ENCODE peak calls at places on chromosomes 12 and 14, in four cellular contexts. One of them, this sample, is unnamed.
A peak's percentile ranks its signal among the peaks of the same experiment; 100 is the strongest.

GRCh38 chr14:90533591-90534021 is 136.8 kb downstream of the CALM1 start:
- DNase-seq in heart left ventricle: no peak
- DNase-seq in upper lobe of right lung: peak; percentile 71
- DNase-seq in kidney: peak; percentile 64
- DNase-seq in this sample: no peak

GRCh38 chr14:106187176-106187670 is 660.8 kb downstream of the TMEM121 start:
- DNase-seq in heart left ventricle: no peak
- DNase-seq in upper lobe of right lung: no peak
- DNase-seq in kidney: no peak
- DNase-seq in this sample: no peak

GRCh38 chr12:18074001-18074400 is 16.0 kb downstream of the RERGL start:
- DNase-seq in heart left ventricle: no peak
- DNase-seq in upper lobe of right lung: no peak
- DNase-seq in kidney: no peak
- DNase-seq in this sample: no peak

GRCh38 chr12:43044241-43044640 is 454.7 kb upstream of the PRICKLE1 start:
- DNase-seq in heart left ventricle: no peak
- DNase-seq in upper lobe of right lung: no peak
- DNase-seq in kidney: no peak
- DNase-seq in this sample: no peak

GRCh38 chr12:94516985-94517384 is 57.3 kb upstream of the CEP83 start:
- DNase-seq in heart left ventricle: no peak
- DNase-seq in upper lobe of right lung: no peak
- DNase-seq in kidney: no peak
- DNase-seq in this sample: no peak

GRCh38 chr12:5201554-5202243 is 158.0 kb downstream of the KCNA5 start:
- DNase-seq in heart left ventricle: peak; percentile 49
- DNase-seq in upper lobe of right lung: no peak
- DNase-seq in kidney: peak; percentile 91
- DNase-seq in this sample: no peak

GRCh38 chr12:108822458-108823205 is 34.8 kb downstream of the SSH1 start:
- DNase-seq in heart left ventricle: no peak
- DNase-seq in upper lobe of right lung: no peak
- DNase-seq in kidney: no peak
- DNase-seq in this sample: no peak

GRCh38 chr14:90842726-90843125 is 26.5 kb upstream of the TTC7B start:
- DNase-seq in heart left ventricle: no peak
- DNase-seq in upper lobe of right lung: peak; percentile 67
- DNase-seq in kidney: peak; percentile 24
- DNase-seq in this sample: peak; percentile 57

GRCh38 chr14:51884086-51884927 is 23.9 kb downstream of the GNG2 start:
- DNase-seq in heart left ventricle: no peak
- DNase-seq in upper lobe of right lung: no peak
- DNase-seq in kidney: no peak
- DNase-seq in this sample: no peak

GRCh38 chr12:87074801-87075200 is 818.6 kb upstream of the MGAT4C start:
- DNase-seq in heart left ventricle: no peak
- DNase-seq in upper lobe of right lung: no peak
- DNase-seq in kidney: no peak
- DNase-seq in this sample: no peak

GRCh38 chr12:130463259-130463658 is 125.6 kb downstream of the PIWIL1 start:
- DNase-seq in heart left ventricle: no peak
- DNase-seq in upper lobe of right lung: no peak
- DNase-seq in kidney: no peak
- DNase-seq in this sample: no peak

GRCh38 chr14:38065101-38065762 is 142.5 kb upstream of the SSTR1 start:
- DNase-seq in heart left ventricle: peak; percentile 21
- DNase-seq in upper lobe of right lung: no peak
- DNase-seq in kidney: no peak
- DNase-seq in this sample: no peak

GRCh38 chr14:103879570-103880333 is 32.4 kb upstream of the PPP1R13B start:
- DNase-seq in heart left ventricle: peak; percentile 63
- DNase-seq in upper lobe of right lung: peak; percentile 92
- DNase-seq in kidney: peak; percentile 94
- DNase-seq in this sample: no peak

GRCh38 chr14:91140672-91141071 is 26.8 kb downstream of the DGLUCY start:
- DNase-seq in heart left ventricle: no peak
- DNase-seq in upper lobe of right lung: no peak
- DNase-seq in kidney: no peak
- DNase-seq in this sample: no peak

GRCh38 chr12:113116875-113117274 is 18.7 kb downstream of the RASAL1 start:
- DNase-seq in heart left ventricle: no peak
- DNase-seq in upper lobe of right lung: no peak
- DNase-seq in kidney: peak; percentile 47
- DNase-seq in this sample: no peak

GRCh38 chr12:1073652-1074051 is 82.6 kb downstream of the ERC1 start:
- DNase-seq in heart left ventricle: no peak
- DNase-seq in upper lobe of right lung: no peak
- DNase-seq in kidney: no peak
- DNase-seq in this sample: no peak

GRCh38 chr14:89564999-89565398 is 148.0 kb upstream of the FOXN3 start:
- DNase-seq in heart left ventricle: no peak
- DNase-seq in upper lobe of right lung: no peak
- DNase-seq in kidney: no peak
- DNase-seq in this sample: no peak

GRCh38 chr14:65222434-65222833 is 120.1 kb upstream of the MAX start:
- DNase-seq in heart left ventricle: peak; percentile 32
- DNase-seq in upper lobe of right lung: peak; percentile 73
- DNase-seq in kidney: no peak
- DNase-seq in this sample: no peak

GRCh38 chr12:56836800-56837663 is 73.9 kb downstream of the HSD17B6 start:
- DNase-seq in heart left ventricle: no peak
- DNase-seq in upper lobe of right lung: no peak
- DNase-seq in kidney: no peak
- DNase-seq in this sample: no peak

GRCh38 chr14:91419044-91419397 is 1.4 kb upstream of the CCDC88C start:
- DNase-seq in heart left ventricle: no peak
- DNase-seq in upper lobe of right lung: no peak
- DNase-seq in kidney: no peak
- DNase-seq in this sample: no peak

GRCh38 chr14:74244115-74244514 is 4.9 kb downstream of the VSX2 start:
- DNase-seq in heart left ventricle: no peak
- DNase-seq in upper lobe of right lung: no peak
- DNase-seq in kidney: no peak
- DNase-seq in this sample: no peak

GRCh38 chr12:4526923-4527546 is 11.7 kb upstream of the RAD51AP1 start:
- DNase-seq in heart left ventricle: no peak
- DNase-seq in upper lobe of right lung: no peak
- DNase-seq in kidney: no peak
- DNase-seq in this sample: no peak

GRCh38 chr14:81176224-81176623 is 44.5 kb downstream of the GTF2A1 start:
- DNase-seq in heart left ventricle: peak; percentile 25
- DNase-seq in upper lobe of right lung: no peak
- DNase-seq in kidney: no peak
- DNase-seq in this sample: peak; percentile 72

GRCh38 chr14:72666610-72667009 is 227.3 kb downstream of the DPF3 start:
- DNase-seq in heart left ventricle: no peak
- DNase-seq in upper lobe of right lung: no peak
- DNase-seq in kidney: no peak
- DNase-seq in this sample: no peak

GRCh38 chr12:77160931-77161330 is 95.6 kb upstream of the E2F7 start:
- DNase-seq in heart left ventricle: no peak
- DNase-seq in upper lobe of right lung: no peak
- DNase-seq in kidney: no peak
- DNase-seq in this sample: no peak

GRCh38 chr12:91781114-91781513 is 364.5 kb downstream of the BTG1 start:
- DNase-seq in heart left ventricle: no peak
- DNase-seq in upper lobe of right lung: no peak
- DNase-seq in kidney: no peak
- DNase-seq in this sample: no peak

GRCh38 chr12:90939382-90939781 is 15.6 kb downstream of the CCER1 start:
- DNase-seq in heart left ventricle: no peak
- DNase-seq in upper lobe of right lung: no peak
- DNase-seq in kidney: no peak
- DNase-seq in this sample: no peak

GRCh38 chr12:4997939-4998338 is 45.7 kb upstream of the KCNA5 start:
- DNase-seq in heart left ventricle: no peak
- DNase-seq in upper lobe of right lung: no peak
- DNase-seq in kidney: no peak
- DNase-seq in this sample: peak; percentile 66

GRCh38 chr14:32560213-32560857 is 231.2 kb downstream of the AKAP6 start:
- DNase-seq in heart left ventricle: peak; percentile 39
- DNase-seq in upper lobe of right lung: no peak
- DNase-seq in kidney: no peak
- DNase-seq in this sample: peak; percentile 63

GRCh38 chr14:84825481-84825880 is 704.5 kb upstream of the FLRT2 start:
- DNase-seq in heart left ventricle: no peak
- DNase-seq in upper lobe of right lung: no peak
- DNase-seq in kidney: no peak
- DNase-seq in this sample: no peak

GRCh38 chr14:63928744-63929174 is 76.0 kb downstream of the SYNE2 start:
- DNase-seq in heart left ventricle: no peak
- DNase-seq in upper lobe of right lung: no peak
- DNase-seq in kidney: no peak
- DNase-seq in this sample: no peak

GRCh38 chr12:1830401-1830845 is 10.1 kb downstream of the LRTM2 start:
- DNase-seq in heart left ventricle: no peak
- DNase-seq in upper lobe of right lung: no peak
- DNase-seq in kidney: peak; percentile 20
- DNase-seq in this sample: no peak

DNA sequence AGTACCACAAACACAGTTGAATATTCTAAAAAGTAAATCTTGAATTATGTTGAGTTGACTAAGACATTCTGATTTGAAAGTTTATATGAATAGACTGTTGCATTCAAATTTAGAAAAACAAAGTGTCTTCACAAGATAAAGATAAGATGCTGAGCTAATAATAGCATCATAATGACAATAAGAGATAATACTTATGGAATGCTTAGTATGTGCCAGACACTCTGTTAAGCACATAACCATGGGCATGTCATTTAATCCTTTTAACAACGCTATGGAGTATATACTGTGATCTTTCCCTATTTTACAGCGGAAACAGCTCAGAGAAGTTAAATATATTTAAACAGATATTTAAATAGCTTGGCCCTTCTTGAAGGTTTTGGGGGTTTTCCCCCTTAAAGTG is 163.4 kb downstream of the SRGAP1 start:
- DNase-seq in heart left ventricle: no peak
- DNase-seq in upper lobe of right lung: no peak
- DNase-seq in kidney: no peak
- DNase-seq in this sample: no peak
- H3K4me3 ChIP-seq in heart left ventricle: no peak overlapping the region
- H3K4me3 ChIP-seq in upper lobe of right lung: no peak overlapping the region
- H3K4me3 ChIP-seq in kidney: no peak overlapping the region
- H3K4me3 ChIP-seq in this sample: no peak overlapping the region

DNA sequence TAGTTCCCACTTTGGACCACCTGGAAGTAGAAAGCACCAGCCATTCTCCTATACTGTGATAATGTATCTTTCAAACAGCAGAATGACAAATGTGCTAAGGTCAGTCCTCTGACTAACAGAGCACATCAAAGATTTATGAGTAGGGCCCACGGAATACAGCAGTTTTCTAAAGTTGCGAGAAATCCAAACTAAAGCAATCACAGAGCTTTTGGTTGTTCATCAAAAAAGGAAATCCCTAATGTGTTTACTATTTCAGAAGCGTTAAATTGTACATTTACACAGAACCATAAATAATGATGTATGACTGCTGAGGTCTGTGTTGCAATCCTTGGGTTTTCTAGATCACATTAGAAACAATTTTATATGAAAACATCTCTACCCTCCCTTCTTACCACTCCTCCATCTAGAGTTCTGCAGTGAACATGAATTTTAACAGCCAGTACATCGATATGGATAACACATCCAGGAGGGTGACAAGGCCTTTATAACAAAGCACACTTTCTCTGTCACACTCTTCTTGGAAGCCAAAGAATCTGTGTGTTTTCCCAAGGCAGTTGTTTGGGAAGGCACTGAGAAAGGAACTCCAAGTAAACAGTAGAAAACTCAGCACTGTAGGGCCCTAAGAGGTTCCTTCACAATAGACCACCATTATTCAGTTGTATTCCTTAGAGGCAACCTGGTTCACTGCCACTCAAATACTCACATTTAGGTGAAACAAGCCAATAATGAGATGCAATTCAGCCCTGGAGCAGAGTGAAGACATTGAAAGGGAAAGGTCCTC is 7.3 kb downstream of the KITLG start:
- DNase-seq in heart left ventricle: no peak
- DNase-seq in upper lobe of right lung: no peak
- DNase-seq in kidney: no peak
- DNase-seq in this sample: no peak
- H3K4me1 ChIP-seq in heart left ventricle: peaks cover 38% of the 10 kb centered on the region
- H3K4me1 ChIP-seq in upper lobe of right lung: peaks cover 50% of the 10 kb centered on the region
- H3K4me1 ChIP-seq in kidney: peaks cover 12% of the 10 kb centered on the region
- H3K4me1 ChIP-seq in this sample: no peaks in the 10 kb centered on the region

DNA sequence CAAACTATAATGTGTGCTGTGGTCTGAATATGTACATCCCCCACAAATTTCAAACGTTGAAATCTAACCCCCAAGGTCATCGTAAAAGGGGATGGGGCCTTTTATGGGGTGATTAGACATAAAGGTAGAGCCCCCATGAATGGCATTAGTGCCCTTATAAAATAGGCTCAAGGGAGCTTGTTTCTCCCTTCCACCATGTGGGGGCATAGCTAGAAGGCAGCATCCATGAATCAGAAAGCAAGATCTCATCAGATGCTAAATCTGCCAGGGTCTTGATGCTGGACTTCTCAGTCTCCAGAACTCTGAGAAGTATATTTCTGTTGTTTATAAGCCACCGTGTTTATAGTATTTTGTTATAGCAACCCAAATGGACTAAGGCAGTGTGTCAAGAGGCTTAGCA is 33.4 kb upstream of the IGF1 start:
- DNase-seq in heart left ventricle: no peak
- DNase-seq in upper lobe of right lung: no peak
- DNase-seq in kidney: no peak
- DNase-seq in this sample: no peak
- TF ChIP-seq CTCF in heart left ventricle: no peak
- TF ChIP-seq CTCF in upper lobe of right lung: no peak
- TF ChIP-seq CTCF in kidney: no peak
- TF ChIP-seq CTCF in this sample: no peak

GRCh38 chr12:106585862-106586534 is 3.2 kb downstream of the RFX4 start:
- DNase-seq in heart left ventricle: no peak
- DNase-seq in upper lobe of right lung: no peak
- DNase-seq in kidney: no peak
- DNase-seq in this sample: no peak

GRCh38 chr12:106586535-106586802 is 3.7 kb downstream of the RFX4 start:
- DNase-seq in heart left ventricle: no peak
- DNase-seq in upper lobe of right lung: no peak
- DNase-seq in kidney: no peak
- DNase-seq in this sample: no peak

GRCh38 chr12:106586803-106587684 is 4.2 kb downstream of the RFX4 start:
- DNase-seq in heart left ventricle: no peak
- DNase-seq in upper lobe of right lung: no peak
- DNase-seq in kidney: peak; percentile 66
- DNase-seq in this sample: no peak

GRCh38 chr12:106590601-106591000 is 7.8 kb downstream of the RFX4 start:
- DNase-seq in heart left ventricle: no peak
- DNase-seq in upper lobe of right lung: no peak
- DNase-seq in kidney: no peak
- DNase-seq in this sample: no peak

DNA sequence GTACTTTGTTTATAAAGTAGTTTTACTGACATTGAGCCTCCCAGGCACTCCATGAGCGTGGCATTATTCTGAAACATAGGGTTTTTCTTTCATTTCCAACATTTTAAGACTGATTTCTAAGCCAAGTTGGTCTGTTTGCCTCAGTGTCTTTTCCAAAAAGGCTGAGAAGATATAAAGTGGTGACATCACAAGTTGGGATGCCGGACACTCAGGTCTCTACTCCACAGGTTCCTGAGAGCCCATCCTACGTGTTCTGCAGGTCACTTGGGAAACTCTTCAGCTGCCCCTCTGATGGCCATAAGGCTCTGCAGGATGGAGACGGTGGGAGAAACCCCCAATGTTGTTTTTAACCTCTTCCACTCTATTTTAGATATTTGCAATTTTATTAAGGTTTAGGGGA is 6.0 kb downstream of the RFX4 start:
- DNase-seq in heart left ventricle: no peak
- DNase-seq in upper lobe of right lung: no peak
- DNase-seq in kidney: no peak
- DNase-seq in this sample: no peak
- H3K4me3 ChIP-seq in heart left ventricle: no peak overlapping the region
- H3K4me3 ChIP-seq in upper lobe of right lung: no peak overlapping the region
- H3K4me3 ChIP-seq in kidney: no peak overlapping the region
- H3K4me3 ChIP-seq in this sample: no peak overlapping the region

This sample was measured in right atrium auricular region.